ENCODE peak calls at places on chromosome 20, in ten cellular contexts. S, N, H, K, O, L, I, J, B and M are unnamed samples.

GRCh38 chr20:43942661-43943285 is 28.1 kb downstream of the TOX2 start:
- DNase-seq in I (no peak), K (no peak), B (no peak), J (peak; percentile 38), O (no peak), S (peak; percentile 21), N (no peak), H (no peak), L (no peak), M (no peak)

GRCh38 chr20:24164360-24164759 is 175.8 kb upstream of the GGTLC1 start:
- DNase-seq in B (no peak), I (peak; percentile 16), K (peak; percentile 81), H (no peak), N (no peak), O (no peak), L (no peak), J (peak; percentile 19), S (no peak), M (no peak)

GRCh38 chr20:19828233-19828632 is 70.2 kb downstream of the RIN2 start:
- DNase-seq in K (no peak), I (no peak), L (no peak), H (no peak), J (peak; percentile 71), O (peak; percentile 68), N (peak; percentile 23), S (peak; percentile 33), B (no peak), M (no peak)

GRCh38 chr20:13784271-13784892 is 337 bp downstream of the ESF1 start:
- DNase-seq in J (no peak), N (no peak), O (no peak), L (peak; percentile 17), I (peak; percentile 27), K (no peak), B (no peak), S (no peak), H (no peak), M (peak; percentile 25)

GRCh38 chr20:17595846-17596245 is 26.0 kb downstream of the DSTN start:
- DNase-seq in I (no peak), O (no peak), H (no peak), N (no peak), B (no peak), S (no peak), L (no peak), K (no peak), J (no peak), M (no peak)

GRCh38 chr20:51427625-51428291 is 114.8 kb downstream of the NFATC2 start:
- DNase-seq in O (no peak), B (no peak), I (no peak), J (no peak), K (no peak), S (no peak), H (no peak), L (no peak), N (no peak), M (no peak)

GRCh38 chr20:24443436-24443835 is 26.0 kb upstream of the SYNDIG1 start:
- DNase-seq in K (no peak), O (no peak), N (no peak), S (no peak), H (no peak), J (no peak), L (no peak), B (no peak), I (no peak), M (no peak)

GRCh38 chr20:7516631-7517051 is 423.6 kb downstream of the HAO1 start:
- DNase-seq in N (no peak), O (no peak), S (no peak), L (no peak), I (no peak), H (no peak), B (no peak), K (no peak), J (no peak), M (no peak)

GRCh38 chr20:5827098-5827853 is 77.1 kb downstream of the SHLD1 start:
- DNase-seq in J (no peak), I (no peak), B (no peak), L (no peak), N (peak; percentile 40), K (no peak), S (no peak), H (no peak), O (no peak), M (no peak)

GRCh38 chr20:5818346-5818681 is 68.1 kb downstream of the SHLD1 start:
- DNase-seq in O (no peak), S (no peak), B (no peak), L (no peak), N (no peak), I (no peak), H (no peak), K (no peak), J (no peak), M (no peak)

GRCh38 chr20:5825136-5825719 is 75.0 kb downstream of the SHLD1 start:
- DNase-seq in B (no peak), I (no peak), L (no peak), K (no peak), H (no peak), O (no peak), J (no peak), N (no peak), S (no peak), M (no peak)

GRCh38 chr20:5822569-5822968 is 72.4 kb downstream of the SHLD1 start:
- DNase-seq in B (no peak), I (no peak), L (no peak), S (no peak), K (no peak), O (no peak), H (no peak), N (no peak), J (no peak), M (no peak)

DNA sequence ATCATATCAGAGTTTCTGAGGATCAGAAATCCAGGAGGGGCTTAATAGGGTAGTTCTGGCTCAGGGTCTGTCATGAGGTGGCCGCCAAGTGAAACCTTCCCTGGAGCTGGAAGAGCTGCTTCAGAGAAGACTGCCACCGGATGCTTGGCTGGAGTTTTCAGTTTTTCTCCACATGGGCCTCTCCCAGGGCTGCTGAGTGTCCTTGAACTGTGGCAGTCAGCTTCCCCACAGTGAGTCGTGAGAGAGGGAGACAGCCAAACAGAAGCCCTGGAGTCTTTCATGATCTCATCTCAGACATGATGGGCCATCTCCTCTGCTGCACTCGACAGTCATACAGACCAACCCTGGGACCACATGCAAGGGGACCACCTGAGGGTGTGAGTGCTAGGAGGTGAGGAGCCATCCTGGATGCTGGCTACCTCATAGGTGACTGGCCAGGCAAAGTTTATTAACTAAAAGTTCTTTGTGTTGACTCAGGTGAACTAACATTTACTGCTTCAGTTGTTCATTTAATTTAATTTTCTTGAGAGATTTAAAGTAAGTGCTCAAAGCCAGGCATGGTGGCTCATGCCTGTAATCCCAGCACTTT is 71.5 kb downstream of the SHLD1 start:
- DNase-seq in H (peak; percentile 54), J (no peak), I (no peak), N (no peak), S (no peak), O (no peak), K (no peak), L (no peak), B (no peak), M (no peak)
- TF ChIP-seq POLR2A in H (no peak), J (no peak), I (no peak), N (no peak), S (no peak), O (no peak), K (no peak), L (no peak), B (no peak), M (no peak)

GRCh38 chr20:36886859-36887778 is 11.2 kb downstream of the TLDC2 start:
- DNase-seq in I (peak; percentile 88), K (peak; percentile 99), H (peak; percentile 90), J (peak; percentile 80), L (peak; percentile 82), S (peak; percentile 59), O (peak; percentile 56), B (no peak), N (peak; percentile 75), M (peak; percentile 74)

GRCh38 chr20:36885355-36885754 is 9.4 kb downstream of the TLDC2 start:
- DNase-seq in L (no peak), B (no peak), O (no peak), J (peak; percentile 55), K (no peak), H (no peak), N (no peak), I (peak; percentile 72), S (no peak), M (no peak)

GRCh38 chr20:36890586-36890985 is 14.6 kb downstream of the TLDC2 start:
- DNase-seq in N (no peak), J (no peak), S (no peak), K (no peak), L (no peak), I (no peak), B (no peak), O (no peak), H (no peak), M (no peak)

GRCh38 chr20:36888880-36889516 is 13.1 kb downstream of the TLDC2 start:
- DNase-seq in H (no peak), S (no peak), I (no peak), J (no peak), B (no peak), N (no peak), K (no peak), O (no peak), L (no peak), M (no peak)

GRCh38 chr20:36887779-36888133 is 11.8 kb downstream of the TLDC2 start:
- DNase-seq in H (no peak), S (no peak), J (no peak), I (no peak), O (no peak), K (no peak), B (no peak), L (no peak), N (no peak), M (no peak)
- TF ChIP-seq CTCF in H (no peak), S (no peak), J (no peak), I (no peak), O (no peak), K (no peak), B (no peak), L (no peak), N (no peak), M (no peak)

DNA sequence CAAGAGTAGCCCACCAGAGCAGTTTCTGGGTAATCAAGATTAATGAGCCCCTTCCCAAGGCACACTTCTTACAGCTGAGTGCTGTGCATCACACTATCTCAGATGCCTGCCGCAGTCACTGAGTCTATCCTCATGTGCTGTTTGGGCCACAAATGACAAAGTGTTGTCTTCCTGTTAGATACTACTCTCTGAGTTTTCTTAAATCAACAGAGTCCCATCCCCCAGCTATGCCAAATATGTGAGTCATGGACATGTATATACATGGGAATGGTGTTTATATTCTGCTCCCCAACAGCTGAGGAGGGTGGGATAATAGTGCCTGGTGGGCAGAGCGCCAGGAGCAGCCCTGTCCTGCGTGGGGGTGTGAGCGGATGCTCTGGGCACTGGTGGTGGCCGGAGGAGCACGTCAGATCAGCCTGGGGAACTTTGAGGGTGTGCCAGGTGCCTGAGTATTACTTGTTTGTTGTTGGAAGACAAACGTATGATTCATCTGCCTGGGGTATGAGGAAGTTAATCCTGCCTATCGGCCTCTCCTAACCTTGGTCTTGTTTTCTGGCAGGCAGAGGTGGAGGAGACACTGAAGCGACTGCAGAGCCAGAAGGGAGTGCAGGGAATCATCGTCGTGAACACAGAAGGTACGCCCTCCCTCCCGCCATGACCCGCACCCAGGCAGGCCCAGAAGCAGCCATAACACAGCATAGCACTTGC is 9.6 kb downstream of the DYNLRB1 start:
- DNase-seq in N (peak; percentile 45), K (no peak), I (no peak), O (no peak), J (peak; percentile 99), B (no peak), S (peak; percentile 93), L (peak; percentile 90), H (peak; percentile 90), M (peak; percentile 85)
- TF ChIP-seq POLR2A in N (no peak), K (no peak), I (no peak), O (no peak), J (no peak), B (no peak), S (no peak), L (no peak), H (no peak), M (no peak)

DNA sequence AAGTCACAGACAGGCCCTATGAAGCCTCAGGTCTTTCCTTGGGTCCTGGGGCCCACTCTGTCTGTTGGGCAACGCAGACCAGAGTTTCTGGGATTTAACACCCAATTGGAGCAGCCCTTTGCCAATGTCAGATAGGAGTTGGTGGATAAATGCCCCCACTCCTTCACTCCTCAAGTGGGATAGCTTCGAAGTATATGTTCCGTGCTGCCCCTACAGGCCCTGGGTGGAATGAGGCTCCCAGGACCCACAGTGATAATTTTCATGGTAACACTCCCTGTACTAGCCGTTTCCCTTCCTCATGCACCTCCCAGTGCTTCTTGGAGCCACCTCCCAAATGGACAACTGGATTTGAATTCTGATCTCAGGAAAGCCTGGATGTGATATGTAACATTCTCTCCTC is 145.4 kb downstream of the FOXA2 start:
- DNase-seq in L (no peak), I (no peak), S (peak; percentile 4), K (no peak), B (no peak), H (no peak), J (peak; percentile 51), O (no peak), N (no peak), M (no peak)
- TF ChIP-seq CTCF in L (no peak), I (peak; percentile 59), S (peak; percentile 47), K (peak; percentile 54), B (no peak), H (no peak), J (no peak), O (peak; percentile 27), N (no peak), M (no peak)